ENCODE peak calls at places on chromosomes 3 and 15, in four cellular contexts. U, H, Q and Y are unnamed samples.

GRCh38 chr15:51161491-51162260 is 67.0 kb upstream of the TNFAIP8L3 start:
- DNase-seq in Q (no peak), H (no peak), U (no peak), Y (no peak)

GRCh38 chr3:156792114-156792513 is 34.0 kb upstream of the LEKR1 start:
- DNase-seq in U (no peak), H (peak; percentile 54), Q (no peak), Y (no peak)

GRCh38 chr3:71430941-71431552 is 152.5 kb downstream of the FOXP1 start:
- DNase-seq in H (no peak), U (no peak), Q (no peak), Y (no peak)

GRCh38 chr3:7264196-7264526 is 403.2 kb downstream of the GRM7 start:
- DNase-seq in H (no peak), U (no peak), Q (no peak), Y (no peak)

GRCh38 chr3:14863324-14864100 is 44.8 kb downstream of the FGD5 start:
- DNase-seq in Q (no peak), U (no peak), H (no peak), Y (no peak)

GRCh38 chr15:64149424-64150235 is 1.9 kb upstream of the SNX22 start:
- DNase-seq in Q (no peak), U (no peak), H (peak; percentile 42), Y (no peak)

GRCh38 chr3:146128939-146129338 is 32.0 kb downstream of the PLOD2 start:
- DNase-seq in U (no peak), H (no peak), Q (no peak), Y (no peak)

GRCh38 chr3:194967126-194968117 is 281.7 kb downstream of the FAM43A start:
- DNase-seq in Q (no peak), U (no peak), H (no peak), Y (peak; percentile 62)

GRCh38 chr15:98800437-98801233 is 152.3 kb downstream of the IGF1R start:
- DNase-seq in H (no peak), U (no peak), Q (peak; percentile 86), Y (peak; percentile 74)

GRCh38 chr3:168094580-168094876 is 1.2 kb downstream of the GOLIM4 start:
- DNase-seq in H (no peak), U (no peak), Q (no peak), Y (no peak)

GRCh38 chr15:99508807-99509311 is 56.9 kb upstream of the MEF2A start:
- DNase-seq in U (no peak), H (no peak), Q (no peak), Y (no peak)

GRCh38 chr3:61358364-61358763 is 107.1 kb upstream of the FHIT start:
- DNase-seq in H (peak; percentile 62), U (no peak), Q (no peak), Y (no peak)

GRCh38 chr3:107242579-107242978 is 134.7 kb upstream of the CCDC54 start:
- DNase-seq in Q (no peak), U (no peak), H (no peak), Y (no peak)

GRCh38 chr3:89364309-89364708 is 256.9 kb downstream of the EPHA3 start:
- DNase-seq in H (no peak), Q (no peak), U (no peak), Y (no peak)

GRCh38 chr3:181629701-181630100 is 82.0 kb upstream of the SOX2 start:
- DNase-seq in U (no peak), Q (no peak), H (no peak), Y (no peak)

GRCh38 chr15:44261007-44261706 is 27.4 kb upstream of the GOLM2 start:
- DNase-seq in Q (no peak), H (no peak), U (no peak), Y (no peak)

GRCh38 chr3:52302426-52303185 is 13.5 kb upstream of the DNAH1 start:
- DNase-seq in H (no peak), U (no peak), Q (no peak), Y (no peak)

GRCh38 chr3:188440563-188440962 is 286.6 kb downstream of the LPP start:
- DNase-seq in Q (no peak), U (no peak), H (no peak), Y (no peak)

GRCh38 chr3:22122567-22122966 is 371.6 kb upstream of the ZNF385D start:
- DNase-seq in Q (no peak), H (no peak), U (no peak), Y (no peak)

GRCh38 chr15:100501095-100501494 is 27.7 kb downstream of the CERS3 start:
- DNase-seq in U (no peak), Q (no peak), H (no peak), Y (no peak)

GRCh38 chr3:8974458-8974857 is 11.2 kb upstream of the RAD18 start:
- DNase-seq in U (no peak), H (no peak), Q (no peak), Y (no peak)

GRCh38 chr3:135531996-135532395 is 433.5 kb upstream of the PPP2R3A start:
- DNase-seq in Q (no peak), H (no peak), U (no peak), Y (no peak)

GRCh38 chr15:72203507-72203837 is 5.9 kb upstream of the GRAMD2A start:
- DNase-seq in U (peak; percentile 66), H (no peak), Q (peak; percentile 90), Y (no peak)

GRCh38 chr3:149152420-149152819 is 23.0 kb downstream of the HPS3 start:
- DNase-seq in Q (peak; percentile 69), H (no peak), U (no peak), Y (no peak)

GRCh38 chr15:98375513-98376360 is 272.6 kb upstream of the IGF1R start:
- DNase-seq in Q (no peak), H (no peak), U (no peak), Y (no peak)

GRCh38 chr15:66841953-66842681 is 140.1 kb downstream of the SMAD6 start:
- DNase-seq in U (peak; percentile 90), Q (peak; percentile 89), H (peak; percentile 75), Y (no peak)

GRCh38 chr3:197354195-197355059 is 56.0 kb upstream of the DLG1 start:
- DNase-seq in H (no peak), U (no peak), Q (peak; percentile 73), Y (no peak)

GRCh38 chr3:42130329-42131070 is 39.3 kb downstream of the TRAK1 start:
- DNase-seq in Q (no peak), U (no peak), H (no peak), Y (peak; percentile 65)

GRCh38 chr3:42133500-42134298 is 42.5 kb downstream of the TRAK1 start:
- DNase-seq in U (no peak), Q (no peak), H (no peak), Y (no peak)

GRCh38 chr3:42130007-42130328 is 38.8 kb downstream of the TRAK1 start:
- DNase-seq in U (no peak), H (no peak), Q (no peak), Y (no peak)

GRCh38 chr3:42139740-42140453 is 48.7 kb downstream of the TRAK1 start:
- DNase-seq in U (no peak), Q (no peak), H (no peak), Y (no peak)

DNA sequence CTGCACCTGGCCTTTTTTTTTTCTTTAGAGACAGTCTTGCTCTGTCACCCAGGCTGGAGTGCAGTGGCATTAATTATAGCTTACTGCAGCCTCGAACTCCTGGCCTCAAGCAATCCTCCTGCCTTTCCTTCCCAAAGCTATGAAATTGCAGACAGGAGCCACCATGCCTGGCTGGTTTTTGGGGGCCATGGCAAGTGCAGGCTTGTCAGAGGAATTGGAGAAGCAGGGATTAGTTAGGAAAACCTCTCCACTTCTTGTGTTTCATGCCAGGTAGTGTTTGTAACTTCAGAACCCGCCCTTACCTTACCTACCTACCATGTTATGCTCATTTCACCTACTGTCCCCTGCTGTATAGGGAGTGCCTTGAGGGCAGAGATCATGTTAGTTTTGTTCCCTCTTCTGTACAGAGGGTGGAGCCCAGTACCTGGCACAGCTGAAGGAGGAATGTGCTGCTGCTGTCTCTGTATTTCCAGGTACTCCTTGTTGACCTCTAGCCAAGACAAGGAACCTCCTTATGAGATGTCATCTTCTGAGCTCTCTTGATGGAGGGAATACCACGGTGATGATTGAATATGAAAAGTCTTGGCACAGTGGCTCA is 43.8 kb downstream of the TRAK1 start:
- DNase-seq in U (no peak), Q (no peak), H (no peak), Y (no peak)
- H3K4me3 ChIP-seq in U (no peak overlapping the region), Q (no peak overlapping the region), H (no peak overlapping the region), Y (no peak overlapping the region)

DNA sequence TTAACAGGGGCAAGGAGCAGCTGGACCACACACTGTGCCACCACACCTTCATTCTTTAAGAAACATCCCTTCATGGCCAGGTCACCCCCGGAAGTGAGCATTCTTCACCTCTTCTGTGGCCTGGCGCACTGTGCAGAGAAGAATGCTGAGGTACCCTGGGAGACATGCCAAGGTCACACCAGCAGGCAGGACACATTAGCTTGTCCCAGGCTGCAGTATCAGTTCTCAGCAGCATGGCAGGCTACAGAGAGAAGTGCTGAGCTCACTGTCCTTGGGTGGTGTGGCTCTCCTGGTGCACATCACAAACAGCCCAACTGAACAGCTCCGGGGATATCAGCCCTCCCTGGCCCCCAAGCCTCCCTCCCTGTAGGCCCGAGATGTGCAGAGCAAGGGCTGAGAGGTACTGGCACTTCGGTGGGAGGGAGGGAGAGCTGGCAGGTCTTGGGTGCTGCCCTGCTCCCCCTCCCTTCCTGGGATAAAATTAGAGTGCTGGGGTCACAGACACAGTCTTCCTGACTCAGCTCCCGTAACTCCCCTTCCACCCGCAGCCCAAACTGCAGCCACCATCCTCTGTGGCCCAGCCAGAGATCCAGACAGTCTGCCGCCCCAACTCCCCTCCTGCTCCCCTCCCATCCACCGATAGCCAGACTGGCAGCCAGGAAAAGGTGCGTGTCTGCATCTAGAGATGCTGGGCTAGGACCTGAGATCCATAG is 13.4 kb downstream of the SEMA7A start:
- DNase-seq in U (no peak), Q (no peak), H (no peak), Y (no peak)
- TF ChIP-seq POLR2A in U (no peak), Q (no peak), H (no peak), Y (no peak)

DNA sequence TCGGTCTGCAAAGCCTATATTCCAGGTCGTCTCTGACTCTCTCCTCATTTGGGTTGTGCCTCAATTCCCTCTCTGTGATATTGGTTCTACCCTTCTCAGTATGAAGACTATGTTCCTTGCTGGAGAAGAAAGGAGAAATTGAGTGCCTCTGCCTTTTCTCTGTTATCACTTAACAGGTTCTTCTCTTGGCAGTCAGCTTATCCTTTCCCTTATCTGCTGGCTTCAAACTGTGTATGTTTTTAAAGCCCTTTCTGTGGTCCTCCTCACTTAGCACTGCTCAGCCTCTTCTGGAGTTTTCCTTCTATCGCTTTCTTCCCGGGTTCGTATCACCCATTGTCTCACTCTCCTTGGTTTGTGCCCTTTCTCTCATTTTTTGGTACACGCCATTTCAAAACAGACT is 65.3 kb upstream of the FSTL1 start:
- DNase-seq in U (no peak), Q (no peak), H (no peak), Y (no peak)
- H3K4me1 ChIP-seq in U (no peaks in the 10 kb centered on the region), Q (no peaks in the 10 kb centered on the region), H (no peaks in the 10 kb centered on the region), Y (no peaks in the 10 kb centered on the region)

GRCh38 chr3:40387001-40387894 is at the start of gene ENTPD3:
- DNase-seq in U (no peak), H (no peak), Q (no peak), Y (no peak)
- H3K4me3 ChIP-seq in U (peak within 1 kb of the TSS; percentile 53), H (peak within 1 kb of the TSS; percentile 29), Q (peak within 1 kb of the TSS; percentile 28), Y (peak within 1 kb of the TSS; percentile 49)

GRCh38 chr3:25372167-25372566 is 55.9 kb upstream of the RARB start:
- DNase-seq in H (no peak), Q (no peak), U (no peak), Y (no peak)
- TF ChIP-seq POLR2A in H (no peak), Q (no peak), U (no peak), Y (no peak)

DNA sequence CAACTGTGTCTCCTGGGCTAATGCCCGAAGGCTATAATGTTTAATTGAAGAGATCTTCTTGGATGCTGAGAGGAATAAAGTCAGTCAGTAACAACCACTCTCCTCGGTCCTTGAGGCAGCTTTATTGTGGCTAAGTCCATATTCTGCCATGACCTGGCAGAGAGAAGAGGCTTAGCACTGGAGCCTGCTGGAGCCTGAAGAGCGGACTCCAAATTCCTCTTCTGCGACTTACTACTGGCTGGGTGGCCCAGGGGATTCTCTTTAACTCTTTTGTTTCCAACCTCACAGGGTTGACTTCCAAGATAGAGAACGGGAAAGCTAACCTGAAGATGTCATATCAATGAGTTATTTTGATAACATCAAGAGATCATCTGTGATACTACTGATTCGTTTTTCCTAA is 71.1 kb downstream of the MYO1E start:
- DNase-seq in H (no peak), Q (no peak), U (no peak), Y (no peak)
- H3K4me1 ChIP-seq in H (no peaks in the 10 kb centered on the region), Q (peaks cover 12% of the 10 kb centered on the region), U (no peaks in the 10 kb centered on the region), Y (peaks cover 33% of the 10 kb centered on the region)